ENCODE peak calls at places on chromosomes 12 and 14, in nine cellular contexts. One of them, this sample, is unnamed. For H3K36me3, the result is how much of the 10 kb centered on the place peaks cover.

GRCh38 chr14:56333361-56334279 is 215.4 kb downstream of the PELI2 start:
- DNase-seq in stomach: no peak
- DNase-seq in sigmoid colon: no peak
- DNase-seq in tibial nerve: no peak
- DNase-seq in upper lobe of left lung: peak
- DNase-seq in transverse colon: no peak
- DNase-seq in K562: no peak
- DNase-seq in SK-N-SH: no peak
- DNase-seq in suprapubic skin: no peak
- DNase-seq in this sample: no peak

GRCh38 chr14:91872011-91872476 is 4.7 kb upstream of the TC2N start:
- DNase-seq in stomach: peak
- DNase-seq in sigmoid colon: no peak
- DNase-seq in tibial nerve: no peak
- DNase-seq in upper lobe of left lung: peak
- DNase-seq in transverse colon: no peak
- DNase-seq in K562: no peak
- DNase-seq in SK-N-SH: no peak
- DNase-seq in suprapubic skin: no peak
- DNase-seq in this sample: no peak

GRCh38 chr12:49187184-49187583 is 1.7 kb downstream of the TUBA1A start:
- DNase-seq in stomach: no peak
- DNase-seq in sigmoid colon: peak
- DNase-seq in tibial nerve: peak
- DNase-seq in upper lobe of left lung: no peak
- DNase-seq in transverse colon: no peak
- DNase-seq in K562: no peak
- DNase-seq in SK-N-SH: peak
- DNase-seq in suprapubic skin: peak
- DNase-seq in this sample: peak

GRCh38 chr12:116529048-116529447 is 30.1 kb upstream of the MAP1LC3B2 start:
- DNase-seq in stomach: no peak
- DNase-seq in sigmoid colon: no peak
- DNase-seq in tibial nerve: no peak
- DNase-seq in upper lobe of left lung: no peak
- DNase-seq in transverse colon: no peak
- DNase-seq in K562: no peak
- DNase-seq in SK-N-SH: no peak
- DNase-seq in suprapubic skin: no peak
- DNase-seq in this sample: no peak

GRCh38 chr14:100142073-100143040 is 17.1 kb downstream of the DEGS2 start:
- DNase-seq in stomach: peak
- DNase-seq in sigmoid colon: no peak
- DNase-seq in tibial nerve: no peak
- DNase-seq in upper lobe of left lung: peak
- DNase-seq in transverse colon: peak
- DNase-seq in K562: peak
- DNase-seq in SK-N-SH: peak
- DNase-seq in suprapubic skin: no peak
- DNase-seq in this sample: peak

GRCh38 chr12:64172143-64172970 is 49.7 kb downstream of the KICS2 start:
- DNase-seq in stomach: no peak
- DNase-seq in sigmoid colon: no peak
- DNase-seq in tibial nerve: no peak
- DNase-seq in upper lobe of left lung: no peak
- DNase-seq in transverse colon: no peak
- DNase-seq in K562: no peak
- DNase-seq in SK-N-SH: no peak
- DNase-seq in suprapubic skin: no peak
- DNase-seq in this sample: no peak

GRCh38 chr14:65414961-65415589 is 2.5 kb downstream of the FUT8 start:
- DNase-seq in stomach: no peak
- DNase-seq in sigmoid colon: no peak
- DNase-seq in tibial nerve: peak
- DNase-seq in upper lobe of left lung: no peak
- DNase-seq in transverse colon: no peak
- DNase-seq in K562: no peak
- DNase-seq in SK-N-SH: peak
- DNase-seq in suprapubic skin: no peak
- DNase-seq in this sample: no peak

GRCh38 chr14:22432348-22432976 is 156.6 kb downstream of the DAD1 start:
- DNase-seq in stomach: peak
- DNase-seq in sigmoid colon: no peak
- DNase-seq in tibial nerve: peak
- DNase-seq in upper lobe of left lung: peak
- DNase-seq in transverse colon: peak
- DNase-seq in K562: no peak
- DNase-seq in SK-N-SH: no peak
- DNase-seq in suprapubic skin: no peak
- DNase-seq in this sample: peak

GRCh38 chr14:60965402-60965801 is 15.5 kb downstream of the TRMT5 start:
- DNase-seq in stomach: no peak
- DNase-seq in sigmoid colon: no peak
- DNase-seq in tibial nerve: no peak
- DNase-seq in upper lobe of left lung: no peak
- DNase-seq in transverse colon: no peak
- DNase-seq in K562: no peak
- DNase-seq in SK-N-SH: no peak
- DNase-seq in suprapubic skin: no peak
- DNase-seq in this sample: no peak

GRCh38 chr14:70013269-70013873 is 134.2 kb downstream of the SMOC1 start:
- DNase-seq in stomach: peak
- DNase-seq in sigmoid colon: no peak
- DNase-seq in tibial nerve: no peak
- DNase-seq in upper lobe of left lung: no peak
- DNase-seq in transverse colon: peak
- DNase-seq in K562: peak
- DNase-seq in SK-N-SH: peak
- DNase-seq in suprapubic skin: no peak
- DNase-seq in this sample: no peak

GRCh38 chr14:29039171-29039570 is 272.6 kb downstream of the FOXG1 start:
- DNase-seq in stomach: no peak
- DNase-seq in sigmoid colon: no peak
- DNase-seq in tibial nerve: no peak
- DNase-seq in upper lobe of left lung: no peak
- DNase-seq in transverse colon: no peak
- DNase-seq in K562: no peak
- DNase-seq in SK-N-SH: no peak
- DNase-seq in suprapubic skin: no peak
- DNase-seq in this sample: no peak
- TF ChIP-seq EP300 in stomach: no peak
- TF ChIP-seq EP300 in sigmoid colon: no peak
- TF ChIP-seq EP300 in tibial nerve: no peak
- TF ChIP-seq EP300 in upper lobe of left lung: no peak
- TF ChIP-seq EP300 in transverse colon: no peak
- TF ChIP-seq EP300 in K562: no peak
- TF ChIP-seq EP300 in SK-N-SH: no peak
- TF ChIP-seq EP300 in suprapubic skin: no peak
- TF ChIP-seq EP300 in this sample: no peak

GRCh38 chr12:100187857-100188519 is 12.6 kb upstream of the ACTR6 start:
- DNase-seq in stomach: no peak
- DNase-seq in sigmoid colon: no peak
- DNase-seq in tibial nerve: no peak
- DNase-seq in upper lobe of left lung: no peak
- DNase-seq in transverse colon: no peak
- DNase-seq in K562: no peak
- DNase-seq in SK-N-SH: no peak
- DNase-seq in suprapubic skin: no peak
- DNase-seq in this sample: no peak
- H3K36me3 ChIP-seq in stomach: under half
- H3K36me3 ChIP-seq in sigmoid colon: under half
- H3K36me3 ChIP-seq in tibial nerve: under half
- H3K36me3 ChIP-seq in upper lobe of left lung: under half
- H3K36me3 ChIP-seq in transverse colon: under half
- H3K36me3 ChIP-seq in K562: under half
- H3K36me3 ChIP-seq in SK-N-SH: under half
- H3K36me3 ChIP-seq in suprapubic skin: under half
- H3K36me3 ChIP-seq in this sample: under half

GRCh38 chr14:80944861-80945617 is 3.5 kb upstream of the CEP128 start:
- DNase-seq in stomach: no peak
- DNase-seq in sigmoid colon: no peak
- DNase-seq in tibial nerve: no peak
- DNase-seq in upper lobe of left lung: no peak
- DNase-seq in transverse colon: no peak
- DNase-seq in K562: no peak
- DNase-seq in SK-N-SH: no peak
- DNase-seq in suprapubic skin: no peak
- DNase-seq in this sample: no peak

GRCh38 chr14:80941241-80942157 is at the start of gene CEP128:
- DNase-seq in stomach: peak
- DNase-seq in sigmoid colon: peak
- DNase-seq in tibial nerve: peak
- DNase-seq in upper lobe of left lung: peak
- DNase-seq in transverse colon: peak
- DNase-seq in K562: peak
- DNase-seq in SK-N-SH: peak
- DNase-seq in suprapubic skin: peak
- DNase-seq in this sample: peak

GRCh38 chr14:80942158-80942738 is 710 bp upstream of the CEP128 start:
- DNase-seq in stomach: no peak
- DNase-seq in sigmoid colon: no peak
- DNase-seq in tibial nerve: no peak
- DNase-seq in upper lobe of left lung: no peak
- DNase-seq in transverse colon: no peak
- DNase-seq in K562: no peak
- DNase-seq in SK-N-SH: no peak
- DNase-seq in suprapubic skin: no peak
- DNase-seq in this sample: no peak

GRCh38 chr14:80940146-80940545 is 1.4 kb downstream of the CEP128 start:
- DNase-seq in stomach: no peak
- DNase-seq in sigmoid colon: no peak
- DNase-seq in tibial nerve: no peak
- DNase-seq in upper lobe of left lung: no peak
- DNase-seq in transverse colon: no peak
- DNase-seq in K562: no peak
- DNase-seq in SK-N-SH: no peak
- DNase-seq in suprapubic skin: no peak
- DNase-seq in this sample: no peak
- TF ChIP-seq EP300 in stomach: no peak
- TF ChIP-seq EP300 in sigmoid colon: no peak
- TF ChIP-seq EP300 in tibial nerve: no peak
- TF ChIP-seq EP300 in upper lobe of left lung: no peak
- TF ChIP-seq EP300 in transverse colon: no peak
- TF ChIP-seq EP300 in K562: no peak
- TF ChIP-seq EP300 in SK-N-SH: no peak
- TF ChIP-seq EP300 in suprapubic skin: no peak
- TF ChIP-seq EP300 in this sample: no peak

GRCh38 chr14:101897326-101897725 is 67.0 kb upstream of the DYNC1H1 start:
- DNase-seq in stomach: no peak
- DNase-seq in sigmoid colon: no peak
- DNase-seq in tibial nerve: no peak
- DNase-seq in upper lobe of left lung: no peak
- DNase-seq in transverse colon: no peak
- DNase-seq in K562: no peak
- DNase-seq in SK-N-SH: no peak
- DNase-seq in suprapubic skin: no peak
- DNase-seq in this sample: peak

GRCh38 chr14:101895256-101895655 is 69.1 kb upstream of the DYNC1H1 start:
- DNase-seq in stomach: no peak
- DNase-seq in sigmoid colon: no peak
- DNase-seq in tibial nerve: no peak
- DNase-seq in upper lobe of left lung: no peak
- DNase-seq in transverse colon: peak
- DNase-seq in K562: no peak
- DNase-seq in SK-N-SH: no peak
- DNase-seq in suprapubic skin: no peak
- DNase-seq in this sample: no peak

GRCh38 chr14:101899263-101899662 is 65.1 kb upstream of the DYNC1H1 start:
- DNase-seq in stomach: no peak
- DNase-seq in sigmoid colon: no peak
- DNase-seq in tibial nerve: no peak
- DNase-seq in upper lobe of left lung: no peak
- DNase-seq in transverse colon: no peak
- DNase-seq in K562: peak
- DNase-seq in SK-N-SH: no peak
- DNase-seq in suprapubic skin: no peak
- DNase-seq in this sample: no peak

GRCh38 chr14:101900253-101900652 is 64.1 kb upstream of the DYNC1H1 start:
- DNase-seq in stomach: no peak
- DNase-seq in sigmoid colon: no peak
- DNase-seq in tibial nerve: no peak
- DNase-seq in upper lobe of left lung: no peak
- DNase-seq in transverse colon: no peak
- DNase-seq in K562: no peak
- DNase-seq in SK-N-SH: no peak
- DNase-seq in suprapubic skin: no peak
- DNase-seq in this sample: peak

GRCh38 chr14:101898416-101898815 is 66.0 kb upstream of the DYNC1H1 start:
- DNase-seq in stomach: no peak
- DNase-seq in sigmoid colon: peak
- DNase-seq in tibial nerve: no peak
- DNase-seq in upper lobe of left lung: no peak
- DNase-seq in transverse colon: no peak
- DNase-seq in K562: no peak
- DNase-seq in SK-N-SH: no peak
- DNase-seq in suprapubic skin: no peak
- DNase-seq in this sample: no peak
- H3K36me3 ChIP-seq in stomach: half or more
- H3K36me3 ChIP-seq in sigmoid colon: half or more
- H3K36me3 ChIP-seq in tibial nerve: half or more
- H3K36me3 ChIP-seq in upper lobe of left lung: half or more
- H3K36me3 ChIP-seq in transverse colon: under half
- H3K36me3 ChIP-seq in K562: half or more
- H3K36me3 ChIP-seq in SK-N-SH: half or more
- H3K36me3 ChIP-seq in suprapubic skin: half or more
- H3K36me3 ChIP-seq in this sample: under half

DNA sequence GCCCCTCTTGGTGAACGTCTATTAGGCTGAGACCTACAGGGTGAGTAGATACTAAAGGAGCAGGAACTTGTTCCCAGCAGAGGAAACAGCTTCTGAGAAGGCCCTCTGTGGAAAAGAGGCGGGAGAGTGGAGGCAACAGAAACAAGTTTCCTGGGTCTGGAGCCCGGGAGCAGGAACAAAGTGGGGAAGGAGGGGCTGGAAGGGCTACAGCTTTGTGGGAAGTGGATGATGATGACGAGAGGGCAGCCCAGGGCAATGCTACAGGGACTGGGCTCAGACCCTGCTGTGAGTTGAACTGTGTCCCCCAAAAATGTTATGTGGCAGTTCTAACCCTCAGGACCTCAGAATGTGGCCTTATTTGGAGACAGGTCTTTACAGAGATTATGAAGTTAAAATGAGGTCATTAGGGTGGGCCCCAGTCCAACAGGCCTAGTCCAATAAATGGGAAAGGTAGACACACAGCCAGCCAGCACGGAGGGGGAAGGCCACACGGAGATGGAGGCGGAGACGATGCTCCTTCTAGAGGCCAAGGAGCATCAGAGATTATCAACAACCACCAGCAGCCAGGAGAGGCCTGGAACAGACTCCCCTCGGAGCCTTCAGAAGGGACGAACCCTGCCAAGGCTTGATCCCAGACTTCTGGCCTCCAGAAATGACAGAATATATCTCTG is 14.3 kb downstream of the CAMKK2 start:
- DNase-seq in stomach: no peak
- DNase-seq in sigmoid colon: no peak
- DNase-seq in tibial nerve: no peak
- DNase-seq in upper lobe of left lung: no peak
- DNase-seq in transverse colon: no peak
- DNase-seq in K562: no peak
- DNase-seq in SK-N-SH: no peak
- DNase-seq in suprapubic skin: no peak
- DNase-seq in this sample: no peak
- TF ChIP-seq EP300 in stomach: no peak
- TF ChIP-seq EP300 in sigmoid colon: no peak
- TF ChIP-seq EP300 in tibial nerve: no peak
- TF ChIP-seq EP300 in upper lobe of left lung: no peak
- TF ChIP-seq EP300 in transverse colon: no peak
- TF ChIP-seq EP300 in K562: no peak
- TF ChIP-seq EP300 in SK-N-SH: no peak
- TF ChIP-seq EP300 in suprapubic skin: no peak
- TF ChIP-seq EP300 in this sample: no peak

GRCh38 chr12:121261397-121261796 is 35.1 kb downstream of the CAMKK2 start:
- DNase-seq in stomach: no peak
- DNase-seq in sigmoid colon: no peak
- DNase-seq in tibial nerve: no peak
- DNase-seq in upper lobe of left lung: no peak
- DNase-seq in transverse colon: no peak
- DNase-seq in K562: no peak
- DNase-seq in SK-N-SH: no peak
- DNase-seq in suprapubic skin: no peak
- DNase-seq in this sample: no peak
- H3K36me3 ChIP-seq in stomach: half or more
- H3K36me3 ChIP-seq in sigmoid colon: under half
- H3K36me3 ChIP-seq in tibial nerve: half or more
- H3K36me3 ChIP-seq in upper lobe of left lung: half or more
- H3K36me3 ChIP-seq in transverse colon: under half
- H3K36me3 ChIP-seq in K562: under half
- H3K36me3 ChIP-seq in SK-N-SH: under half
- H3K36me3 ChIP-seq in suprapubic skin: half or more
- H3K36me3 ChIP-seq in this sample: under half